ENCODE peak calls at places on chromosomes 13 and 19, in nine cellular contexts. W is mesenchymal stem cell; M is H1; Q is HepG2; J is A549; R is psoas muscle; K is IMR-90; O is Panc1; P is CD8-positive, alpha-beta memory T cell. C is an unnamed sample.

GRCh38 chr13:25874907-25875306 is 176.9 kb downstream of the SHISA2 start:
- DNase-seq in W (peak; percentile 25), M (no peak), Q (no peak), J (no peak), R (no peak), K (no peak), O (no peak), P (peak; percentile 72), C (no peak)

GRCh38 chr19:47507031-47507430 is 7.8 kb downstream of the NAPA start:
- DNase-seq in W (no peak), M (no peak), Q (no peak), J (no peak), R (peak; percentile 72), K (no peak), O (no peak), P (no peak), C (no peak)

GRCh38 chr13:110000534-110001345 is 214.4 kb upstream of the IRS2 start:
- DNase-seq in W (no peak), M (no peak), Q (no peak), J (no peak), R (no peak), K (no peak), O (no peak), P (no peak), C (no peak)

GRCh38 chr19:13795595-13796300 is 505 bp downstream of the ZSWIM4 start:
- DNase-seq in W (no peak), M (no peak), Q (no peak), J (peak; percentile 23), R (peak; percentile 64), K (peak; percentile 28), O (no peak), P (no peak), C (no peak)

GRCh38 chr13:95660981-95661581 is 15.9 kb upstream of the DNAJC3 start:
- DNase-seq in W (peak; percentile 64), M (no peak), Q (peak; percentile 51), J (peak; percentile 42), R (no peak), K (peak; percentile 50), O (no peak), P (peak; percentile 13), C (no peak)

GRCh38 chr13:114068723-114069322 is 63.6 kb downstream of the RASA3 start:
- DNase-seq in W (peak; percentile 86), M (no peak), Q (no peak), J (peak; percentile 56), R (peak; percentile 58), K (peak; percentile 77), O (no peak), P (no peak), C (no peak)

GRCh38 chr19:18433039-18433691 is 4.8 kb downstream of the ISYNA1 start:
- DNase-seq in W (peak; percentile 50), M (no peak), Q (no peak), J (no peak), R (peak; percentile 65), K (no peak), O (no peak), P (peak; percentile 62), C (no peak)

GRCh38 chr19:19268453-19269385 is 4.4 kb downstream of the TM6SF2 start:
- DNase-seq in W (no peak), M (no peak), Q (no peak), J (no peak), R (no peak), K (no peak), O (no peak), P (no peak), C (no peak)

GRCh38 chr19:31272707-31273106 is 76.5 kb downstream of the TSHZ3 start:
- DNase-seq in W (no peak), M (no peak), Q (no peak), J (no peak), R (no peak), K (no peak), O (no peak), P (no peak), C (no peak)

GRCh38 chr19:54523403-54523802 is 20.8 kb downstream of the LAIR2 start:
- DNase-seq in W (no peak), M (no peak), Q (no peak), J (no peak), R (no peak), K (peak; percentile 39), O (peak; percentile 97), P (no peak), C (no peak)

GRCh38 chr13:101424381-101425155 is 8.3 kb upstream of the NALCN start:
- DNase-seq in W (no peak), M (no peak), Q (peak; percentile 17), J (no peak), R (no peak), K (peak; percentile 57), O (no peak), P (no peak), C (no peak)

GRCh38 chr13:51921790-51922740 is 60.3 kb downstream of the CCDC70 start:
- DNase-seq in W (peak; percentile 6), M (no peak), Q (no peak), J (peak; percentile 9), R (no peak), K (peak; percentile 12), O (no peak), P (no peak), C (no peak)

GRCh38 chr19:18999896-19000620 is 33.3 kb downstream of the SUGP2 start:
- DNase-seq in W (peak; percentile 15), M (no peak), Q (no peak), J (peak; percentile 20), R (no peak), K (peak; percentile 10), O (no peak), P (no peak), C (no peak)

GRCh38 chr19:8397746-8398721 is 7.9 kb downstream of the RAB11B start:
- DNase-seq in W (no peak), M (no peak), Q (no peak), J (no peak), R (peak; percentile 42), K (no peak), O (no peak), P (no peak), C (no peak)

GRCh38 chr13:48244159-48244558 is 11.2 kb downstream of the ITM2B start:
- DNase-seq in W (no peak), M (no peak), Q (no peak), J (no peak), R (no peak), K (no peak), O (no peak), P (no peak), C (no peak)
- H3K4me1 ChIP-seq in W (no peaks in the 10 kb centered on the region), M (no peaks in the 10 kb centered on the region), Q (peaks cover 44% of the 10 kb centered on the region), J (peaks cover 8% of the 10 kb centered on the region), R (peaks cover 48% of the 10 kb centered on the region), K (no peaks in the 10 kb centered on the region), O (no peaks in the 10 kb centered on the region), P (peaks cover 64% of the 10 kb centered on the region), C (peaks cover 83% of the 10 kb centered on the region)

GRCh38 chr19:39156230-39156890 is 30.8 kb downstream of the PAK4 start:
- DNase-seq in W (no peak), M (no peak), Q (no peak), J (no peak), R (no peak), K (peak; percentile 29), O (no peak), P (no peak), C (no peak)

GRCh38 chr19:39155114-39155700 is 29.6 kb downstream of the PAK4 start:
- DNase-seq in W (no peak), M (no peak), Q (no peak), J (no peak), R (no peak), K (no peak), O (no peak), P (no peak), C (no peak)

GRCh38 chr19:39155741-39156140 is 30.2 kb downstream of the PAK4 start:
- DNase-seq in W (no peak), M (no peak), Q (no peak), J (no peak), R (no peak), K (no peak), O (no peak), P (no peak), C (no peak)

GRCh38 chr19:39154084-39154625 is 28.6 kb downstream of the PAK4 start:
- DNase-seq in W (no peak), M (no peak), Q (no peak), J (no peak), R (no peak), K (no peak), O (no peak), P (no peak), C (no peak)

GRCh38 chr19:39154626-39155100 is 29.1 kb downstream of the PAK4 start:
- DNase-seq in W (no peak), M (no peak), Q (no peak), J (peak; percentile 51), R (no peak), K (no peak), O (no peak), P (no peak), C (peak; percentile 84)
- H3K4me1 ChIP-seq in W (peaks cover 42% of the 10 kb centered on the region), M (peaks cover 16% of the 10 kb centered on the region), Q (peaks cover 52% of the 10 kb centered on the region), J (peaks cover 28% of the 10 kb centered on the region), R (no peaks in the 10 kb centered on the region), K (peaks cover 22% of the 10 kb centered on the region), O (peaks cover 52% of the 10 kb centered on the region), P (no peaks in the 10 kb centered on the region), C (peaks cover 61% of the 10 kb centered on the region)

DNA sequence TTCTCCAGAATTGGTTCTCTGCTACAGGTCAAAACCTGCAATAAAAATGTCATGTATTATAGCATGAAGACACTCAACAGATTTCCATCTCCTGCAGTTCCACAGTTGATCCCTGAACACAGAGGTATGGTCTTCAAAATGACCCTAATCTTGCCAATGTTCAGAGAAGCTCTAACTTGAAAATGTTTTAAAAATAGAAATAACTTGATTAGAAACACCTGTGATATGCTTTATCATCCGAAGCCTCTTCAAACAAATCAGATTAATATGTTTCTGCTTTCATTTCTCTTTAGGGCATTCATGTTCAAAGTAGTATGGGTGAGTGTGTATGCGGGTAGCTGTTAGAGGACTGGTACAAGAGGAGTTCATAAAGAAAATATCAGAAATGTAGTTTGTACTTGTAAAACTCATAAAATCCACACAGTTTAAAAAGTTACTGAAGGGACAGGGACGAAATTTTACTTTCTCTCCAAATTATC is 60.4 kb downstream of the KCNRG start:
- DNase-seq in W (no peak), M (no peak), Q (no peak), J (no peak), R (no peak), K (no peak), O (no peak), P (no peak), C (no peak)
- H3K4me1 ChIP-seq in W (peaks cover 2% of the 10 kb centered on the region), M (no peaks in the 10 kb centered on the region), Q (peaks cover 52% of the 10 kb centered on the region), J (peaks cover 67% of the 10 kb centered on the region), R (peaks cover 54% of the 10 kb centered on the region), K (peaks cover 3% of the 10 kb centered on the region), O (peaks cover 36% of the 10 kb centered on the region), P (no peaks in the 10 kb centered on the region), C (peaks cover 34% of the 10 kb centered on the region)

DNA sequence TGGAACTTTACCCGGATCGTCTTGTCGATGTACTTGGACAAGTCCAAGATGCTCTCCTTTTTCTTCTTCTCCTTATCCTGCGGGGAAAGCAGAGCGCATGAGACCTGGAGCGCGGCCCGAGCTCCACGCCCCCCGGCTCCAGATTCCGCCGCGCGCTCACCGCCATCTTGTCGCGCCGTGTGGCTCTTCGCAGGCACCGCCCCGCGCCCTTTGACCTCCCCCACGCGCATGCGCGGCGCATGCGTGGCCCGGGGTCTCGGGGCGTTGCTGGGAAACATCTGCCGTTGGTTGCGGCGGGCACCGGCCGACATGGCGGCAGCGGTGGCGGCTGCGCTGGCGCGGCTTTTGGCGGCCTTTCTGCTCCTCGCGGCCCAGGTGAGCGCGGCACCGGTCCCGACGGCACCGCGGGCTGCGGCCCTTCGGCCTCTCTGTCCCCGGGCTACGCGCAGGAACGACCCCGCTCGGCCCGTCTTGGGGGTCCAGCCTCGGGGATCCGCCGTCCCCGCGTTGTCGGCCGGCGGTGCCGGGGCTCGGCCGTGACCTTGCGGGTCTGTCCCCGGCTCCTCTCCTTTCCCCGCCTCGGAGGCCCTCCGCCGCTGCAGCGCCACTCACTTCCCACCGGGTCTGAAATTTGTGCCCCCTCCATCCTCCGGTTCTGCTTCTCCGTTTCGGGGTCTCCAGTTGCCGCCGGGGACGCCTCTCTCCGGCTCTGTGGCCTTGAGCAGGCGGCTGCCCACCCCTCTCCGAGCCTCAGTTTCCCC is at the start of the genes LSM7 and SPPL2B:
- DNase-seq in W (peak; percentile 89), M (no peak), Q (peak; percentile 72), J (peak; percentile 84), R (peak; percentile 96), K (peak; percentile 83), O (no peak), P (peak; percentile 91), C (peak; percentile 92)
- H3K4me1 ChIP-seq in W (peaks cover 60% of the 10 kb centered on the region), M (peaks cover 17% of the 10 kb centered on the region), Q (peaks cover 55% of the 10 kb centered on the region), J (peaks cover 28% of the 10 kb centered on the region), R (peaks cover 49% of the 10 kb centered on the region), K (peaks cover 4% of the 10 kb centered on the region), O (peaks cover 14% of the 10 kb centered on the region), P (peaks cover 48% of the 10 kb centered on the region), C (peaks cover 51% of the 10 kb centered on the region)